ENCODE peak calls at places on chromosomes 11 and 22, in five cellular contexts. A is neural progenitor cell, M is PC-3, O is IMR-90, B is fibroblast of lung. W is an unnamed sample. For H4K20me1, the result is how much of the 10 kb centered on the place peaks cover.

GRCh38 chr22:27381960-27382742 is 419.4 kb downstream of the MN1 start:
- DNase-seq in B (no peak), A (peak), M (no peak), O (no peak), W (no peak)

GRCh38 chr22:44340271-44341239 is 27.8 kb upstream of the SHISAL1 start:
- DNase-seq in A (no peak), M (no peak), B (no peak), O (no peak), W (no peak)

GRCh38 chr11:118342503-118343161 is at the start of gene CD3D:
- DNase-seq in O (no peak), B (no peak), M (no peak), A (no peak), W (no peak)

GRCh38 chr11:19868281-19868821 is 155.7 kb downstream of the NAV2 start:
- DNase-seq in M (peak), A (no peak), O (peak), B (peak), W (peak)

GRCh38 chr11:114132427-114132826 is 72.9 kb downstream of the ZBTB16 start:
- DNase-seq in M (no peak), A (no peak), B (no peak), O (no peak), W (no peak)

GRCh38 chr11:62497132-62497915 is 49.3 kb downstream of the AHNAK start:
- DNase-seq in A (peak), B (peak), O (peak), M (peak), W (peak)

GRCh38 chr22:37739000-37739399 is 42.2 kb downstream of the TRIOBP start:
- DNase-seq in B (peak), A (no peak), M (no peak), O (peak), W (no peak)

GRCh38 chr11:65279713-65280459 is 18.1 kb downstream of the POLA2 start:
- DNase-seq in A (no peak), O (peak), M (peak), B (peak), W (peak)

GRCh38 chr11:120343429-120343828 is 7.2 kb downstream of the ARHGEF12 start:
- DNase-seq in O (no peak), B (no peak), M (no peak), A (no peak), W (no peak)

GRCh38 chr22:23163665-23164064 is 16.6 kb upstream of the BCR start:
- DNase-seq in B (peak), A (no peak), O (no peak), M (no peak), W (no peak)

GRCh38 chr11:17905477-17905876 is 107.4 kb downstream of the SERGEF start:
- DNase-seq in A (no peak), O (no peak), B (no peak), M (no peak), W (no peak)

GRCh38 chr11:102771351-102771750 is 9.1 kb downstream of the MMP10 start:
- DNase-seq in M (peak), A (no peak), O (peak), B (peak), W (no peak)

GRCh38 chr22:35575116-35575748 is 34.6 kb downstream of the RASD2 start:
- DNase-seq in O (no peak), A (no peak), B (no peak), M (no peak), W (no peak)

GRCh38 chr11:77672276-77672675 is 34.7 kb upstream of the CLNS1A start:
- DNase-seq in A (no peak), B (peak), O (peak), M (peak), W (no peak)

GRCh38 chr22:27986459-27986858 is 67.4 kb upstream of the PITPNB start:
- DNase-seq in B (peak), M (no peak), A (no peak), O (no peak), W (no peak)

GRCh38 chr11:71451596-71452353 is 1.2 kb upstream of the NADSYN1 start:
- DNase-seq in A (peak), M (peak), B (no peak), O (no peak), W (no peak)

GRCh38 chr22:26168199-26168915 is 905 bp upstream of the SEZ6L start:
- DNase-seq in A (peak), O (no peak), M (no peak), B (no peak), W (no peak)

GRCh38 chr22:19961201-19961580 is 19.6 kb upstream of the TXNRD2 start:
- DNase-seq in O (no peak), M (no peak), B (no peak), A (no peak), W (no peak)

GRCh38 chr22:35629406-35630234 is 12.5 kb upstream of the MB start:
- DNase-seq in A (no peak), B (peak), O (peak), M (peak), W (peak)

GRCh38 chr22:30382340-30382739 is 4.9 kb downstream of the RNF215 start:
- DNase-seq in M (no peak), B (no peak), A (no peak), O (no peak), W (no peak)

GRCh38 chr22:30325065-30325720 is 1.5 kb downstream of the TBC1D10A start:
- DNase-seq in M (peak), B (peak), O (peak), A (peak), W (peak)

GRCh38 chr22:37366601-37367000 is 60.7 kb downstream of the ELFN2 start:
- DNase-seq in A (no peak), O (no peak), B (no peak), M (no peak), W (no peak)

GRCh38 chr11:3021125-3021524 is 29.0 kb upstream of the NAP1L4 start:
- DNase-seq in M (peak), O (peak), B (peak), A (peak), W (peak)

GRCh38 chr22:48262596-48263430 is 1500.4 kb downstream of the TBC1D22A start:
- DNase-seq in O (no peak), A (no peak), B (no peak), M (no peak), W (no peak)

GRCh38 chr11:44731685-44732411 is 5.1 kb downstream of the TSPAN18 start:
- DNase-seq in A (no peak), O (no peak), M (no peak), B (no peak), W (no peak)

GRCh38 chr11:34432822-34433221 is 5.9 kb upstream of the CAT start:
- DNase-seq in M (no peak), B (no peak), O (no peak), A (no peak), W (no peak)

GRCh38 chr11:125210112-125210511 is 45.6 kb downstream of the PKNOX2 start:
- DNase-seq in A (peak), B (no peak), O (no peak), M (no peak), W (no peak)

GRCh38 chr11:111714522-111714921 is 51.7 kb downstream of the PPP2R1B start:
- DNase-seq in O (no peak), M (no peak), B (no peak), A (no peak), W (no peak)
- H4K20me1 ChIP-seq in O (under half), M (under half), B (under half), A (under half), W (under half)

GRCh38 chr11:75199412-75199955 is 41.1 kb upstream of the TPBGL start:
- DNase-seq in A (no peak), O (no peak), B (no peak), M (no peak), W (no peak)

GRCh38 chr11:75202195-75202594 is 38.4 kb upstream of the TPBGL start:
- DNase-seq in A (no peak), M (no peak), O (no peak), B (no peak), W (no peak)

GRCh38 chr11:75201771-75202170 is 38.8 kb upstream of the TPBGL start:
- DNase-seq in M (no peak), A (no peak), B (no peak), O (no peak), W (no peak)

GRCh38 chr11:75200051-75200450 is 40.5 kb upstream of the TPBGL start:
- DNase-seq in O (no peak), M (no peak), B (no peak), A (no peak), W (no peak)

DNA sequence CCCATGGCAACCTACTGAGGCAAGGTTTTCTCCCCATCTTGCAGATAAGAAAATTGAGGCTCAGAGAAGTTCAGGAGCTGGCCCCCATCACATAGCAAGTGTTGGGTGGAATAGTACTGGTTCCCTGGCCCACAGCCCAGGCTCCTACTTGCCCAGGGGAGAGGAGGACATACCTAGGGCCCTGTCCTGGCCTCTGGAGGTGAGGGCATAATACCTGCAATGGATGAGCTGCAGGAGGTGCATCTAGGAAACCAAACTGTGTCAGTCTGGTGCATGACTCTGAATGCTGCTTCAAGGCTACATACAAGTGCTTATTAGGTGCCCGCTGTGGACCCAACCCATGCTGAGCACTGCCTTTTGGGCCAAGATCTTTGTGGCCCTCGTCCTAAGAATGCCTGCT is 40.0 kb upstream of the TPBGL start:
- DNase-seq in A (no peak), O (no peak), B (no peak), M (no peak), W (no peak)
- H4K20me1 ChIP-seq in A (under half), O (under half), B (under half), M (under half), W (under half)

GRCh38 chr22:38755911-38756532 is at the start of gene SUN2:
- DNase-seq in O (peak), B (peak), A (peak), M (peak), W (peak)

GRCh38 chr22:38759005-38759404 is 3.2 kb upstream of the SUN2 start:
- DNase-seq in O (no peak), B (no peak), M (no peak), A (no peak), W (no peak)

GRCh38 chr22:38758276-38758945 is 2.6 kb upstream of the SUN2 start:
- DNase-seq in A (no peak), M (no peak), O (no peak), B (no peak), W (no peak)

GRCh38 chr22:38756631-38757463 is 1.0 kb upstream of the SUN2 start:
- DNase-seq in B (no peak), O (no peak), A (no peak), M (no peak), W (no peak)

GRCh38 chr22:38757464-38757757 is 1.6 kb upstream of the SUN2 start:
- DNase-seq in B (no peak), O (no peak), A (no peak), M (no peak), W (no peak)
- H4K20me1 ChIP-seq in B (under half), O (under half), A (under half), M (under half), W (under half)

GRCh38 chr22:42270512-42271190 is at the start of gene TCF20:
- DNase-seq in O (peak), A (peak), M (peak), B (peak), W (peak)
- H4K20me1 ChIP-seq in O (under half), A (half or more), M (under half), B (under half), W (under half)

DNA sequence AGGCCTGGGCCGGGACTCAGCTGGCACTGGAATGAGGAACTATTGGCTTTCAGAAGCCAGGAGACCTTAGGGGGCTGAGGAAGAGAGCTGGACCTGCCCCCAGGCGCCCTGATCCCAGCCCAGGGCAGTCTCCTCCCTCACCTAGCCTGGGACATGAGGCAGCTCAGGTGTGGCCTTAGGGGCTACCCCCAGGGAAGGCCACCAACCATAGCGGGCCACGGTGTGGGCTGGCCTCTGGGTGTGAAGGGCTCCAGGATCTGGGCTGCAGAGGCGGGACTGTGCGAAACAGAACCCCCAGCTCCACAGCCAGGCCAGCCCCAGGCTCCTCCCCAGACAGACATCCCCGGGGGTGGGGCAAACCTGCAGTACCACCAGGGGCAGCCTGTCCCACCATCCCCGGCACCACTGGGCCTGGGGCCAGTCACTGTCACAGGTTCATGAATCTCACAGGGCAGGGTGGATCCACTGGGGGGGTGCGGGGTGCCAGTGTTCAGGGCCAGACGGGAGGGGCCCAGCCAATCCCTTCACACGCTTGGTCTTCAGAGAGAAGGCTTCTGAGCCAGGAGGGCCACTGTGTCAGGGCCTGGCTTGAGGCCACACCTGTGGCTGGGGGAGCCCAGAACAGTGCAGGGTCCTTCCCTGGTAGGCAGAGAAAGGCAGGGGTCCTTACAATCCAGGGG is 3.5 kb downstream of the PLXNB2 start:
- DNase-seq in M (peak), O (no peak), B (no peak), A (peak), W (peak)
- H4K20me1 ChIP-seq in M (under half), O (half or more), B (under half), A (half or more), W (under half)

GRCh38 chr22:40593460-40594273 is 42.9 kb downstream of the MRTFA start:
- DNase-seq in M (no peak), B (no peak), A (no peak), O (no peak), W (no peak)
- H4K20me1 ChIP-seq in M (under half), B (under half), A (half or more), O (half or more), W (under half)

GRCh38 chr11:45748801-45749200 is 56.1 kb upstream of the SLC35C1 start:
- DNase-seq in A (no peak), O (no peak), M (no peak), B (no peak), W (no peak)

GRCh38 chr11:45754261-45754709 is 50.7 kb upstream of the SLC35C1 start:
- DNase-seq in M (no peak), B (no peak), O (peak), A (no peak), W (no peak)

GRCh38 chr11:45750439-45750838 is 54.5 kb upstream of the SLC35C1 start:
- DNase-seq in B (no peak), A (no peak), M (no peak), O (no peak), W (no peak)

GRCh38 chr11:45752136-45752535 is 52.8 kb upstream of the SLC35C1 start:
- DNase-seq in O (no peak), B (no peak), A (no peak), M (no peak), W (no peak)

DNA sequence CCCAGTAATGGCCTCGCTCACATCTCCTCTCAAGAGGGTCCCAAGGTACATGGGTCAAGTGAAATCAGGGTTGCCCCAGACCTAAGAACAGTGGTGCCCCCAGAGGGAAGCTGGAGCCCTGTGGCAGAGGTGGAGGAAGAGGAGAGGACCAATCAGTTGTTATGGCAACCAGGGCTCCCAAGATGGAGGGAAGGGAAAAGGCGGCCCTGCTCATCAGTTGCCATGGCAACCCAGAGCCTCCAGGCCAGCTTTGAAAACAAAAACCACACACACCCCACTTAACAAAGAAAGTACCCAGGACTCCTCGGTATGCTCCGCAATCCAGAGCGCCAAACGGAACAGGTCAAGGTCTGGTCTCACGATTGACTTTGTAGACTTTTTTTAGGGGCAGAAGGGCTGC is 53.5 kb upstream of the SLC35C1 start:
- DNase-seq in A (peak), O (no peak), M (no peak), B (no peak), W (no peak)
- H4K20me1 ChIP-seq in A (under half), O (under half), M (under half), B (under half), W (under half)

GRCh38 chr11:66719111-66719872 is 9.7 kb downstream of the SPTBN2 start:
- DNase-seq in A (no peak), O (no peak), B (no peak), M (no peak), W (no peak)

GRCh38 chr11:66721939-66722338 is 7.1 kb downstream of the SPTBN2 start:
- DNase-seq in M (no peak), A (no peak), O (no peak), B (no peak), W (no peak)

GRCh38 chr11:66720899-66721470 is 8.0 kb downstream of the SPTBN2 start:
- DNase-seq in O (no peak), A (no peak), M (no peak), B (no peak), W (no peak)

GRCh38 chr11:66718320-66718971 is 10.6 kb downstream of the SPTBN2 start:
- DNase-seq in A (no peak), M (no peak), O (no peak), B (no peak), W (peak)

GRCh38 chr11:66720223-66720898 is 8.7 kb downstream of the SPTBN2 start:
- DNase-seq in M (peak), A (peak), O (peak), B (peak), W (peak)
- H4K20me1 ChIP-seq in M (under half), A (under half), O (under half), B (under half), W (under half)

DNA sequence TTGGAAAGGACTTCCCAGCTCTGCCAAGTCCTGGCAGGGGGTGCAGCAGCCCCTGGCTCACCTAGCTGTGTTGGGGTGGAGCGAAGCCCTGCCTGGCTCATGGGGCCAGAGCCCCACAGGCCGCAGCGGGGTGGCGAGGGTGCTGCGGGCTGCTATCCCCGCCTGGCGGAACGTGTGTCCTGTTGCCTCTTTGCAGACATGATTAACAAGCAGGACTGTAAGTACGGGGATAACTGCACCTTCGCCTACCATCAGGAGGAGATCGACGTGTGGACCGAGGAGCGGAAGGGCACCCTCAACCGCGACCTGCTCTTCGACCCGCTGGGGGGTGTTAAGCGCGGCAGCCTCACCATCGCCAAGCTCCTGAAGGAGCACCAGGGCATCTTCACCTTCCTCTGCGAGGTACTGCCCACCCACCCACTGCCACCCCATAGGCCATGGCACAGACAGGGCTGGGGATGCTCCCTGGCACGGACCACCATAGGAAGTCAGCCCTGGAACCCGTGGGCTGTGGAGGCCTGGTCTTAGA is 35.9 kb upstream of the TEF start:
- DNase-seq in O (no peak), M (no peak), B (no peak), A (no peak), W (no peak)
- H4K20me1 ChIP-seq in O (under half), M (under half), B (under half), A (under half), W (under half)

W was measured in PC-9.